ENCODE peak calls at places on chromosomes 7 and 10, in eight cellular contexts. P is CD4-positive, alpha-beta T cell; C is stimulated activated CD4-positive, alpha-beta T cell treated with anti-CD3 and anti-CD28 coated beads, TNF-alpha, amount 100 ng/mL, for 24 hours; E is stomach; A is HEK293T; X is ACHN; H is upper lobe of right lung; Q is activated effector memory CD4-positive, alpha-beta T cell treated with anti-CD3 and anti-CD28 coated beads, Interleukin-2, amount 50 U/mL, for 16 hours. T is an unnamed sample.

GRCh38 chr7:100825760-100826545 is 1.4 kb downstream of the EPHB4 start:
- DNase-seq in E (no peak), A (no peak), P (no peak), C (no peak), X (peak; percentile 53), H (no peak), Q (no peak), T (no peak)

GRCh38 chr7:46993396-46993795 is 588.5 kb downstream of the TNS3 start:
- DNase-seq in A (no peak), H (no peak), C (no peak), Q (no peak), P (no peak), E (no peak), X (no peak), T (no peak)

GRCh38 chr7:139772115-139772514 is 5.7 kb downstream of the HIPK2 start:
- DNase-seq in E (peak; percentile 57), A (no peak), C (no peak), H (no peak), Q (no peak), P (no peak), X (no peak), T (no peak)

GRCh38 chr10:111113961-111114830 is 37.4 kb downstream of the ADRA2A start:
- DNase-seq in E (peak; percentile 43), H (peak; percentile 37), Q (peak; percentile 30), X (no peak), A (no peak), C (no peak), P (no peak), T (no peak)

GRCh38 chr10:124896751-124897150 is 45.2 kb upstream of the ZRANB1 start:
- DNase-seq in X (no peak), C (no peak), A (no peak), Q (no peak), E (no peak), P (no peak), H (peak; percentile 2), T (no peak)

GRCh38 chr10:132355297-132355696 is 23.3 kb downstream of the LRRC27 start:
- DNase-seq in X (no peak), Q (no peak), C (no peak), P (no peak), H (peak; percentile 48), A (no peak), E (no peak), T (no peak)

GRCh38 chr10:112700401-112700800 is 249.6 kb upstream of the TCF7L2 start:
- DNase-seq in C (no peak), X (no peak), E (no peak), A (no peak), Q (no peak), H (no peak), P (no peak), T (no peak)

GRCh38 chr10:28881483-28881882 is 204.2 kb downstream of the BAMBI start:
- DNase-seq in H (no peak), P (no peak), Q (no peak), X (no peak), E (no peak), A (no peak), C (no peak), T (no peak)

GRCh38 chr10:50152792-50153272 is 85.1 kb downstream of the WASHC2A start:
- DNase-seq in A (no peak), P (no peak), X (no peak), H (peak; percentile 63), E (peak; percentile 37), Q (no peak), C (no peak), T (no peak)

GRCh38 chr10:43225004-43225786 is 41.7 kb downstream of the RASGEF1A start:
- DNase-seq in Q (no peak), E (no peak), P (no peak), H (no peak), X (no peak), C (no peak), A (no peak), T (no peak)

GRCh38 chr10:89120931-89121907 is 85.9 kb downstream of the CH25H start:
- DNase-seq in A (no peak), C (no peak), P (no peak), E (no peak), Q (no peak), X (no peak), H (no peak), T (peak; percentile 33)

GRCh38 chr10:78472542-78472890 is 438.9 kb downstream of the RPS24 start:
- DNase-seq in A (no peak), X (no peak), C (no peak), H (no peak), E (no peak), P (no peak), Q (no peak), T (no peak)

GRCh38 chr7:49855281-49855980 is 82.0 kb downstream of the VWC2 start:
- DNase-seq in A (no peak), Q (no peak), P (no peak), E (no peak), H (no peak), X (no peak), C (no peak), T (no peak)

GRCh38 chr7:142319970-142320369 is 62.1 kb upstream of the PRSS58 start:
- DNase-seq in C (peak; percentile 45), X (peak; percentile 21), H (no peak), Q (peak; percentile 78), E (no peak), A (peak; percentile 44), P (peak; percentile 35), T (no peak)

GRCh38 chr7:134406431-134406830 is 52.5 kb downstream of the AKR1B1 start:
- DNase-seq in C (no peak), X (no peak), P (no peak), Q (no peak), H (no peak), E (no peak), A (no peak), T (no peak)

GRCh38 chr10:1117651-1118050 is 61.5 kb downstream of the WDR37 start:
- DNase-seq in E (no peak), Q (no peak), H (no peak), X (no peak), A (no peak), C (no peak), P (no peak), T (no peak)

GRCh38 chr10:68146133-68146532 is 36.8 kb downstream of the MYPN start:
- DNase-seq in H (no peak), P (no peak), X (no peak), Q (no peak), C (no peak), E (no peak), A (no peak), T (no peak)

GRCh38 chr10:74033724-74034123 is 35.8 kb downstream of the VCL start:
- DNase-seq in P (no peak), X (no peak), Q (no peak), A (no peak), E (no peak), C (no peak), H (no peak), T (no peak)

GRCh38 chr7:34143397-34143796 is 238.1 kb downstream of the BMPER start:
- DNase-seq in E (no peak), Q (no peak), C (no peak), X (no peak), H (no peak), A (no peak), P (no peak), T (peak; percentile 67)

GRCh38 chr7:129452589-129453231 is 18.5 kb downstream of the STRIP2 start:
- DNase-seq in A (no peak), C (no peak), X (no peak), Q (no peak), P (no peak), E (no peak), H (no peak), T (no peak)

GRCh38 chr7:21507627-21508343 is 35.1 kb upstream of the DNAH11 start:
- DNase-seq in H (no peak), P (no peak), X (peak; percentile 59), C (peak; percentile 4), A (peak; percentile 10), Q (peak; percentile 66), E (peak; percentile 51), T (no peak)

GRCh38 chr7:141484907-141485306 is 66.3 kb upstream of the AGK start:
- DNase-seq in E (no peak), A (no peak), C (no peak), P (no peak), H (no peak), X (no peak), Q (no peak), T (no peak)

GRCh38 chr7:73870041-73870492 is 9.1 kb downstream of the TMEM270 start:
- DNase-seq in P (no peak), A (no peak), Q (no peak), E (no peak), X (no peak), C (no peak), H (no peak), T (no peak)

GRCh38 chr7:76509931-76510877 is at the start of gene UPK3B:
- DNase-seq in Q (no peak), P (no peak), E (no peak), H (peak; percentile 71), A (peak; percentile 10), X (peak; percentile 54), C (no peak), T (no peak)

GRCh38 chr10:91194497-91195179 is 25.8 kb upstream of the PCGF5 start:
- DNase-seq in X (no peak), E (no peak), C (no peak), H (no peak), Q (no peak), P (no peak), A (no peak), T (no peak)

GRCh38 chr10:33661580-33662269 is 327.3 kb upstream of the NRP1 start:
- DNase-seq in A (no peak), E (peak; percentile 26), C (no peak), P (no peak), X (no peak), Q (no peak), H (peak; percentile 83), T (peak; percentile 79)

GRCh38 chr7:8441106-8441590 is 7.7 kb downstream of the NXPH1 start:
- DNase-seq in P (no peak), H (no peak), C (no peak), Q (no peak), A (no peak), X (no peak), E (no peak), T (no peak)

GRCh38 chr10:49012603-49013002 is 73.0 kb upstream of the LRRC18 start:
- DNase-seq in H (peak; percentile 52), A (no peak), E (no peak), P (no peak), C (no peak), X (no peak), Q (no peak), T (no peak)

T was measured in GM04503.